ENCODE peak calls at places on chromosomes 2 and 18, in nine cellular contexts. One of them, this sample, is unnamed.
A peak's percentile ranks its signal among the peaks of the same experiment; 100 is the strongest.

GRCh38 chr18:63152791-63153190 is 166.8 kb downstream of the BCL2 start:
- DNase-seq in lower leg skin: no peak
- DNase-seq in K562: no peak
- DNase-seq in mammary epithelial cell: no peak
- DNase-seq in astrocyte of the spinal cord: no peak
- DNase-seq in upper lobe of right lung: no peak
- DNase-seq in fibroblast of lung: no peak
- DNase-seq in BJ: no peak
- DNase-seq in heart right ventricle: no peak
- DNase-seq in this sample: no peak

GRCh38 chr2:3299703-3300102 is 77.9 kb downstream of the EIPR1 start:
- DNase-seq in lower leg skin: no peak
- DNase-seq in astrocyte of the spinal cord: no peak
- DNase-seq in BJ: no peak
- DNase-seq in fibroblast of lung: no peak
- DNase-seq in heart right ventricle: no peak
- DNase-seq in K562: no peak
- DNase-seq in mammary epithelial cell: no peak
- DNase-seq in upper lobe of right lung: peak; percentile 60
- DNase-seq in this sample: no peak

GRCh38 chr2:122520212-122520611 is 764.8 kb downstream of the TSN start:
- DNase-seq in heart right ventricle: no peak
- DNase-seq in upper lobe of right lung: no peak
- DNase-seq in astrocyte of the spinal cord: no peak
- DNase-seq in lower leg skin: no peak
- DNase-seq in K562: no peak
- DNase-seq in BJ: no peak
- DNase-seq in mammary epithelial cell: no peak
- DNase-seq in fibroblast of lung: no peak
- DNase-seq in this sample: no peak

GRCh38 chr2:198296665-198297308 is 492.4 kb downstream of the PLCL1 start:
- DNase-seq in astrocyte of the spinal cord: peak; percentile 56
- DNase-seq in BJ: no peak
- DNase-seq in K562: peak; percentile 76
- DNase-seq in heart right ventricle: no peak
- DNase-seq in fibroblast of lung: peak; percentile 65
- DNase-seq in mammary epithelial cell: peak; percentile 26
- DNase-seq in lower leg skin: peak; percentile 29
- DNase-seq in upper lobe of right lung: no peak
- DNase-seq in this sample: no peak

GRCh38 chr2:175605989-175606841 is 395.9 kb downstream of the LNPK start:
- DNase-seq in astrocyte of the spinal cord: no peak
- DNase-seq in fibroblast of lung: peak; percentile 18
- DNase-seq in heart right ventricle: no peak
- DNase-seq in lower leg skin: no peak
- DNase-seq in BJ: no peak
- DNase-seq in upper lobe of right lung: no peak
- DNase-seq in K562: no peak
- DNase-seq in mammary epithelial cell: no peak
- DNase-seq in this sample: no peak

GRCh38 chr18:3411854-3412268 is 38.1 kb upstream of the TGIF1 start:
- DNase-seq in BJ: no peak
- DNase-seq in fibroblast of lung: no peak
- DNase-seq in heart right ventricle: peak; percentile 38
- DNase-seq in K562: no peak
- DNase-seq in upper lobe of right lung: peak; percentile 84
- DNase-seq in astrocyte of the spinal cord: no peak
- DNase-seq in lower leg skin: no peak
- DNase-seq in mammary epithelial cell: peak; percentile 43
- DNase-seq in this sample: no peak

GRCh38 chr2:29848566-29849310 is 72.6 kb downstream of the ALK start:
- DNase-seq in heart right ventricle: no peak
- DNase-seq in mammary epithelial cell: no peak
- DNase-seq in upper lobe of right lung: no peak
- DNase-seq in lower leg skin: no peak
- DNase-seq in astrocyte of the spinal cord: no peak
- DNase-seq in K562: no peak
- DNase-seq in BJ: no peak
- DNase-seq in fibroblast of lung: no peak
- DNase-seq in this sample: no peak

GRCh38 chr2:28956415-28956826 is 24.7 kb upstream of the TOGARAM2 start:
- DNase-seq in K562: peak; percentile 52
- DNase-seq in upper lobe of right lung: no peak
- DNase-seq in lower leg skin: no peak
- DNase-seq in fibroblast of lung: peak; percentile 36
- DNase-seq in mammary epithelial cell: no peak
- DNase-seq in heart right ventricle: peak; percentile 31
- DNase-seq in astrocyte of the spinal cord: no peak
- DNase-seq in BJ: no peak
- DNase-seq in this sample: no peak

GRCh38 chr2:99864561-99865216 is 277.7 kb downstream of the AFF3 start:
- DNase-seq in BJ: no peak
- DNase-seq in heart right ventricle: no peak
- DNase-seq in lower leg skin: peak; percentile 62
- DNase-seq in mammary epithelial cell: no peak
- DNase-seq in upper lobe of right lung: no peak
- DNase-seq in astrocyte of the spinal cord: no peak
- DNase-seq in fibroblast of lung: peak; percentile 85
- DNase-seq in K562: no peak
- DNase-seq in this sample: no peak

GRCh38 chr2:178787155-178787554 is 20.1 kb downstream of the TTN start:
- DNase-seq in BJ: no peak
- DNase-seq in K562: no peak
- DNase-seq in heart right ventricle: no peak
- DNase-seq in astrocyte of the spinal cord: no peak
- DNase-seq in lower leg skin: no peak
- DNase-seq in fibroblast of lung: no peak
- DNase-seq in mammary epithelial cell: no peak
- DNase-seq in upper lobe of right lung: no peak
- DNase-seq in this sample: no peak

GRCh38 chr2:215775106-215775505 is 238.2 kb downstream of the MREG start:
- DNase-seq in mammary epithelial cell: no peak
- DNase-seq in fibroblast of lung: no peak
- DNase-seq in astrocyte of the spinal cord: no peak
- DNase-seq in K562: no peak
- DNase-seq in heart right ventricle: no peak
- DNase-seq in BJ: no peak
- DNase-seq in lower leg skin: no peak
- DNase-seq in upper lobe of right lung: no peak
- DNase-seq in this sample: no peak

GRCh38 chr2:66534461-66534860 is 99.5 kb downstream of the MEIS1 start:
- DNase-seq in lower leg skin: no peak
- DNase-seq in fibroblast of lung: no peak
- DNase-seq in heart right ventricle: no peak
- DNase-seq in upper lobe of right lung: no peak
- DNase-seq in astrocyte of the spinal cord: no peak
- DNase-seq in mammary epithelial cell: no peak
- DNase-seq in K562: no peak
- DNase-seq in BJ: no peak
- DNase-seq in this sample: no peak

GRCh38 chr2:182129188-182129707 is 143.6 kb downstream of the PPP1R1C start:
- DNase-seq in mammary epithelial cell: no peak
- DNase-seq in BJ: no peak
- DNase-seq in astrocyte of the spinal cord: no peak
- DNase-seq in heart right ventricle: no peak
- DNase-seq in K562: no peak
- DNase-seq in upper lobe of right lung: no peak
- DNase-seq in fibroblast of lung: no peak
- DNase-seq in lower leg skin: no peak
- DNase-seq in this sample: no peak

GRCh38 chr18:79062806-79063205 is 6.4 kb upstream of the ATP9B start:
- DNase-seq in BJ: no peak
- DNase-seq in heart right ventricle: no peak
- DNase-seq in fibroblast of lung: no peak
- DNase-seq in lower leg skin: peak; percentile 28
- DNase-seq in astrocyte of the spinal cord: no peak
- DNase-seq in K562: no peak
- DNase-seq in mammary epithelial cell: peak; percentile 92
- DNase-seq in upper lobe of right lung: no peak
- DNase-seq in this sample: no peak

GRCh38 chr18:79058007-79058406 is 11.2 kb upstream of the ATP9B start:
- DNase-seq in mammary epithelial cell: no peak
- DNase-seq in upper lobe of right lung: no peak
- DNase-seq in heart right ventricle: no peak
- DNase-seq in K562: no peak
- DNase-seq in astrocyte of the spinal cord: no peak
- DNase-seq in BJ: no peak
- DNase-seq in lower leg skin: no peak
- DNase-seq in fibroblast of lung: no peak
- DNase-seq in this sample: no peak

GRCh38 chr18:79064228-79064627 is 5.0 kb upstream of the ATP9B start:
- DNase-seq in K562: no peak
- DNase-seq in heart right ventricle: no peak
- DNase-seq in mammary epithelial cell: no peak
- DNase-seq in upper lobe of right lung: no peak
- DNase-seq in astrocyte of the spinal cord: no peak
- DNase-seq in lower leg skin: no peak
- DNase-seq in fibroblast of lung: no peak
- DNase-seq in BJ: no peak
- DNase-seq in this sample: no peak

GRCh38 chr18:79056827-79057367 is 12.3 kb upstream of the ATP9B start:
- DNase-seq in upper lobe of right lung: no peak
- DNase-seq in K562: no peak
- DNase-seq in mammary epithelial cell: no peak
- DNase-seq in fibroblast of lung: no peak
- DNase-seq in astrocyte of the spinal cord: no peak
- DNase-seq in lower leg skin: no peak
- DNase-seq in heart right ventricle: no peak
- DNase-seq in BJ: no peak
- DNase-seq in this sample: no peak

GRCh38 chr18:79059456-79059855 is 9.7 kb upstream of the ATP9B start:
- DNase-seq in mammary epithelial cell: no peak
- DNase-seq in lower leg skin: no peak
- DNase-seq in K562: no peak
- DNase-seq in astrocyte of the spinal cord: no peak
- DNase-seq in upper lobe of right lung: no peak
- DNase-seq in fibroblast of lung: no peak
- DNase-seq in BJ: no peak
- DNase-seq in heart right ventricle: no peak
- DNase-seq in this sample: no peak
- TF ChIP-seq CTCF in mammary epithelial cell: no peak
- TF ChIP-seq CTCF in lower leg skin: no peak
- TF ChIP-seq CTCF in K562: no peak
- TF ChIP-seq CTCF in astrocyte of the spinal cord: no peak
- TF ChIP-seq CTCF in upper lobe of right lung: no peak
- TF ChIP-seq CTCF in fibroblast of lung: no peak
- TF ChIP-seq CTCF in BJ: no peak
- TF ChIP-seq CTCF in heart right ventricle: no peak
- TF ChIP-seq CTCF in this sample: no peak

GRCh38 chr2:73899801-73900336 is 7.1 kb downstream of the ACTG2 start:
- DNase-seq in mammary epithelial cell: no peak
- DNase-seq in BJ: no peak
- DNase-seq in fibroblast of lung: no peak
- DNase-seq in upper lobe of right lung: no peak
- DNase-seq in astrocyte of the spinal cord: no peak
- DNase-seq in K562: no peak
- DNase-seq in lower leg skin: no peak
- DNase-seq in heart right ventricle: no peak
- DNase-seq in this sample: no peak

GRCh38 chr2:73897240-73897583 is 4.4 kb downstream of the ACTG2 start:
- DNase-seq in heart right ventricle: no peak
- DNase-seq in fibroblast of lung: no peak
- DNase-seq in BJ: no peak
- DNase-seq in mammary epithelial cell: no peak
- DNase-seq in K562: no peak
- DNase-seq in upper lobe of right lung: no peak
- DNase-seq in lower leg skin: no peak
- DNase-seq in astrocyte of the spinal cord: no peak
- DNase-seq in this sample: no peak

GRCh38 chr2:73896362-73897239 is 3.8 kb downstream of the ACTG2 start:
- DNase-seq in heart right ventricle: no peak
- DNase-seq in K562: no peak
- DNase-seq in fibroblast of lung: peak; percentile 88
- DNase-seq in lower leg skin: no peak
- DNase-seq in mammary epithelial cell: no peak
- DNase-seq in upper lobe of right lung: no peak
- DNase-seq in BJ: peak; percentile 89
- DNase-seq in astrocyte of the spinal cord: peak; percentile 95
- DNase-seq in this sample: no peak

GRCh38 chr2:73895473-73895872 is 2.7 kb downstream of the ACTG2 start:
- DNase-seq in fibroblast of lung: no peak
- DNase-seq in lower leg skin: no peak
- DNase-seq in BJ: no peak
- DNase-seq in heart right ventricle: no peak
- DNase-seq in mammary epithelial cell: no peak
- DNase-seq in astrocyte of the spinal cord: no peak
- DNase-seq in K562: no peak
- DNase-seq in upper lobe of right lung: no peak
- DNase-seq in this sample: no peak

GRCh38 chr2:73897934-73898333 is 5.1 kb downstream of the ACTG2 start:
- DNase-seq in upper lobe of right lung: no peak
- DNase-seq in mammary epithelial cell: no peak
- DNase-seq in fibroblast of lung: no peak
- DNase-seq in BJ: no peak
- DNase-seq in heart right ventricle: no peak
- DNase-seq in astrocyte of the spinal cord: no peak
- DNase-seq in lower leg skin: no peak
- DNase-seq in K562: no peak
- DNase-seq in this sample: no peak
- H3K4me3 ChIP-seq in upper lobe of right lung: no peak overlapping the region
- H3K4me3 ChIP-seq in mammary epithelial cell: no peak overlapping the region
- H3K4me3 ChIP-seq in fibroblast of lung: no peak overlapping the region
- H3K4me3 ChIP-seq in BJ: no peak overlapping the region
- H3K4me3 ChIP-seq in heart right ventricle: no peak overlapping the region
- H3K4me3 ChIP-seq in astrocyte of the spinal cord: no peak overlapping the region
- H3K4me3 ChIP-seq in lower leg skin: no peak overlapping the region
- H3K4me3 ChIP-seq in K562: no peak overlapping the region
- H3K4me3 ChIP-seq in this sample: no peak overlapping the region

DNA sequence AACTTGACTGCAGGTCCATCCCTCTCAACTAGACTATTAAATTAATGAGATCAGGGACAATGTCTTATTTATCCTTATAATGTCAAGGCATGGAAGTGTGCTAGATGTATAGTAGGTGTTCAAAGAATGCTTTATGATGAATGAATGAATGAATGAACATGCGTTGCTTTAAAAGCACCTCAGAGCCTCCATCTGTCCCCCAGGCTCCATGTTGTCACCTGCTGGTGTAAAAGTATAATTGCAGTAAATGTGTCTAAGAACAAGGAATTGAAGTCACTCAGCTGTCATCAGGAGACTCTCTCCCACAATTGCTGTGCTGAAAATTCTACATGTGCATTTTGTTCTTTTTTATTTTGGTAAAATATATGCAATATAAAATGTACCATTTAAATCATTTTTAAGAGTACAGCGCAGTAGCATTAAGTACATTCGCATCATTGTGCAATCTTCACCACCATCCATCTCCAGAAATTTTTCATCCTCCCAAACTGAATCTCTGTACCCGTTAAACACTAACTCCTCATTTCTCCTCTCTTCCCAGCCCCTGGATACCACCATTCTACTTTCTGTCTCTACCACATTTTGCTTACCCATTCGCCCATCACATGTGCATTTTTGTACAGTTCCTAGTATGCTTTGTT is 52.6 kb downstream of the GNAL start:
- DNase-seq in upper lobe of right lung: no peak
- DNase-seq in heart right ventricle: no peak
- DNase-seq in K562: peak; percentile 35
- DNase-seq in lower leg skin: no peak
- DNase-seq in mammary epithelial cell: no peak
- DNase-seq in BJ: no peak
- DNase-seq in fibroblast of lung: peak; percentile 3
- DNase-seq in astrocyte of the spinal cord: no peak
- DNase-seq in this sample: no peak
- TF ChIP-seq CTCF in upper lobe of right lung: peak; percentile 55
- TF ChIP-seq CTCF in heart right ventricle: peak; percentile 33
- TF ChIP-seq CTCF in K562: peak; percentile 58
- TF ChIP-seq CTCF in lower leg skin: no peak
- TF ChIP-seq CTCF in mammary epithelial cell: peak; percentile 59
- TF ChIP-seq CTCF in BJ: peak; percentile 36
- TF ChIP-seq CTCF in fibroblast of lung: peak; percentile 45
- TF ChIP-seq CTCF in astrocyte of the spinal cord: peak; percentile 54
- TF ChIP-seq CTCF in this sample: peak; percentile 55

GRCh38 chr2:16169381-16169960 is 229.1 kb downstream of the MYCN start:
- DNase-seq in heart right ventricle: no peak
- DNase-seq in BJ: no peak
- DNase-seq in K562: no peak
- DNase-seq in upper lobe of right lung: no peak
- DNase-seq in lower leg skin: no peak
- DNase-seq in mammary epithelial cell: no peak
- DNase-seq in astrocyte of the spinal cord: no peak
- DNase-seq in fibroblast of lung: no peak
- DNase-seq in this sample: no peak
- H3K4me3 ChIP-seq in heart right ventricle: no peak overlapping the region
- H3K4me3 ChIP-seq in BJ: no peak overlapping the region
- H3K4me3 ChIP-seq in K562: no peak overlapping the region
- H3K4me3 ChIP-seq in upper lobe of right lung: no peak overlapping the region
- H3K4me3 ChIP-seq in lower leg skin: no peak overlapping the region
- H3K4me3 ChIP-seq in mammary epithelial cell: no peak overlapping the region
- H3K4me3 ChIP-seq in astrocyte of the spinal cord: no peak overlapping the region
- H3K4me3 ChIP-seq in fibroblast of lung: no peak overlapping the region
- H3K4me3 ChIP-seq in this sample: no peak overlapping the region